ENCODE peak calls at places on chromosome 22, in ten cellular contexts. Z, R, I, G, X, W, N, M, L and J are unnamed samples.

GRCh38 chr22:24432059-24432853 is 4.9 kb downstream of the ADORA2A start:
- DNase-seq in I (no peak), Z (peak), L (no peak), W (no peak), R (peak), X (peak), N (peak), M (no peak), G (no peak), J (no peak)

GRCh38 chr22:45240810-45241631 is at the start of gene KIAA0930:
- DNase-seq in L (peak), X (peak), I (peak), N (peak), G (peak), R (peak), W (no peak), Z (peak), M (peak), J (peak)

GRCh38 chr22:25692392-25692791 is 49.6 kb upstream of the MYO18B start:
- DNase-seq in Z (no peak), I (no peak), R (no peak), M (no peak), X (no peak), L (no peak), N (no peak), W (no peak), G (no peak), J (no peak)

GRCh38 chr22:47407626-47408025 is 645.2 kb downstream of the TBC1D22A start:
- DNase-seq in R (no peak), N (no peak), L (no peak), I (no peak), G (peak), X (no peak), Z (no peak), W (no peak), M (no peak), J (no peak)

GRCh38 chr22:19001204-19001603 is 65.1 kb upstream of the PRODH start:
- DNase-seq in R (no peak), Z (no peak), W (no peak), G (no peak), M (no peak), X (no peak), L (no peak), I (no peak), N (no peak), J (no peak)

GRCh38 chr22:48098936-48099245 is 1336.4 kb downstream of the TBC1D22A start:
- DNase-seq in L (no peak), I (no peak), W (no peak), R (no peak), X (no peak), N (no peak), G (peak), M (no peak), Z (no peak), J (peak)

GRCh38 chr22:39698106-39698505 is 127.6 kb downstream of the CACNA1I start:
- DNase-seq in G (no peak), N (no peak), L (no peak), R (no peak), X (no peak), Z (no peak), M (no peak), W (no peak), I (no peak), J (no peak)

GRCh38 chr22:50084085-50084484 is 1.1 kb downstream of the MLC1 start:
- DNase-seq in I (no peak), L (no peak), X (no peak), M (no peak), R (no peak), N (no peak), Z (no peak), W (no peak), G (no peak), J (no peak)

GRCh38 chr22:47597041-47597440 is 834.6 kb downstream of the TBC1D22A start:
- DNase-seq in X (no peak), L (no peak), N (no peak), M (peak), W (no peak), Z (no peak), R (no peak), G (peak), I (no peak), J (no peak)

GRCh38 chr22:46287873-46288751 is 8.6 kb upstream of the GTSE1 start:
- DNase-seq in Z (no peak), I (no peak), M (no peak), N (no peak), R (no peak), W (no peak), X (peak), G (no peak), L (no peak), J (no peak)

GRCh38 chr22:45031629-45032403 is 22.0 kb upstream of the PHF21B start:
- DNase-seq in W (no peak), Z (no peak), G (no peak), L (no peak), M (no peak), N (no peak), X (no peak), R (no peak), I (no peak), J (no peak)

GRCh38 chr22:40453676-40454075 is 83.3 kb downstream of the SGSM3 start:
- DNase-seq in L (no peak), M (no peak), R (peak), N (no peak), W (peak), X (no peak), I (no peak), G (no peak), Z (no peak), J (no peak)

GRCh38 chr22:48299124-48299523 is 1528.5 kb downstream of the BRD1 start:
- DNase-seq in R (no peak), Z (peak), L (peak), G (no peak), W (no peak), M (no peak), X (no peak), I (no peak), N (no peak), J (peak)

GRCh38 chr22:25100972-25101371 is 98.7 kb upstream of the CRYBB3 start:
- DNase-seq in Z (no peak), I (peak), N (no peak), G (no peak), R (no peak), M (no peak), L (no peak), X (no peak), W (no peak), J (no peak)

GRCh38 chr22:33302049-33302545 is 243.9 kb upstream of the SYN3 start:
- DNase-seq in X (peak), Z (peak), I (peak), W (peak), R (peak), N (peak), G (peak), M (no peak), L (peak), J (peak)

GRCh38 chr22:19466848-19467752 is 11.9 kb downstream of the UFD1 start:
- DNase-seq in I (no peak), G (no peak), M (no peak), N (no peak), L (no peak), R (no peak), Z (no peak), W (no peak), X (no peak), J (no peak)

GRCh38 chr22:19707347-19708322 is 6.7 kb upstream of the SEPTIN5 start:
- DNase-seq in M (no peak), Z (no peak), N (no peak), X (no peak), G (peak), W (no peak), I (no peak), L (no peak), R (no peak), J (no peak)

GRCh38 chr22:46110215-46110614 is 40.1 kb upstream of the PPARA start:
- DNase-seq in N (peak), L (no peak), G (no peak), M (no peak), X (no peak), R (peak), I (no peak), Z (no peak), W (no peak), J (no peak)

GRCh38 chr22:48503876-48504275 is 1323.8 kb downstream of the BRD1 start:
- DNase-seq in X (no peak), G (no peak), N (no peak), L (no peak), R (no peak), I (no peak), M (no peak), W (no peak), Z (no peak), J (no peak)

GRCh38 chr22:25420471-25420924 is 144.0 kb upstream of the GRK3 start:
- DNase-seq in L (no peak), Z (no peak), I (no peak), G (no peak), R (no peak), N (no peak), W (no peak), X (no peak), M (no peak), J (no peak)

GRCh38 chr22:19984201-19984753 is 32.3 kb downstream of the ARVCF start:
- DNase-seq in L (peak), R (peak), X (peak), I (no peak), Z (no peak), W (no peak), M (no peak), N (peak), G (no peak), J (no peak)

GRCh38 chr22:26805131-26805530 is 147.7 kb downstream of the MIAT start:
- DNase-seq in G (no peak), R (peak), X (no peak), I (no peak), N (no peak), W (peak), L (no peak), M (no peak), Z (no peak), J (no peak)

GRCh38 chr22:31126128-31126868 is 3.5 kb downstream of the INPP5J start:
- DNase-seq in W (no peak), N (no peak), X (no peak), L (no peak), R (no peak), G (no peak), Z (no peak), I (no peak), M (no peak), J (no peak)
- H3K4me3 ChIP-seq in W (no peak), N (no peak), X (no peak), L (no peak), R (no peak), G (no peak), Z (no peak), I (no peak), M (no peak), J (no peak)

DNA sequence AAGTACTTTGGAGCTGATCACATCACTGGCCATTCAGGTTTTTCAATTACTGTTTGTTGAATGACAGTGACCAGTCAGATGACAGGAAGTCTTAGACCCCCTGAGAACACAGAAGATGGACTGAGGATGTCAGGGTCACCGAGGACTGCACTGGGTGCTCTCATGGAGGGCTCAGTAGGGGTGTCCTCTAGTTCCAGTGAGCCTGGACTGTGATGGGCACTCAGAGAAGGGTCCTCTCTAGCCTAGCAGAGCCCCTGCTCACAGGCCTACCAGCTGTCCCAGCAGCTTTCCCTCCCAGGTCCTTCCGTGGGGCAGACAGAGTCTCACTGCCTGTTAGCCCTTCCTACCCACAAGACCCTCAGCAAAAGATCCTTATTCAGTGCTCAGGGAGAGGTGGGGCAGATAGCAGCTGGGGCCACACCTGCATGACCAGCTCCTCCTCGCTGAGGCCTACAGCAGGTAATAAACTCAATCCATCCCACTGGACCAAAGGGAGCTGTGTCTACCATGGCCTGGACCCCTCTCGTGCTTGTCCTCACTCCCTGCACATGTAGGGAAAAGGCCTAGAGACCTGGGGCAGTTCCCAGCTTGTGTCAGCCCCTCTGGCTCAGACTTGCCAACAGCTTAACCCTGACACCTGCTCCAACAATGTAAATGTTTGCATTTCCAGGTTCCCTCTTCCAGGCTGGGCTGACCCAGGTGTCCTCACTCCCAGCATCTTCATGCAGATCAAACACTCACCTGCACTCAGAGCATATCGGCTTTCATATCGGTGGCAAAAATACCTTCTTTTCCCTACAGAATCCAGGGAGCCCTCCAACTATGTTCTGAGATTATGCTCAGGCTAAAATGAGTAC is 25.2 kb upstream of the VPREB1 start:
- DNase-seq in G (no peak), Z (no peak), N (no peak), I (no peak), X (no peak), M (no peak), R (no peak), L (no peak), W (no peak), J (no peak)
- H3K4me3 ChIP-seq in G (no peak), Z (no peak), N (no peak), I (no peak), X (no peak), M (no peak), R (no peak), L (no peak), W (no peak), J (no peak)

GRCh38 chr22:38246046-38246658 is 26.7 kb downstream of the TMEM184B start:
- DNase-seq in G (no peak), L (no peak), W (no peak), Z (no peak), R (no peak), X (no peak), N (no peak), I (no peak), M (no peak), J (no peak)

GRCh38 chr22:38240734-38241252 is 32.0 kb downstream of the TMEM184B start:
- DNase-seq in I (peak), Z (no peak), G (no peak), W (peak), R (peak), X (no peak), L (no peak), M (no peak), N (peak), J (peak)

GRCh38 chr22:38246692-38247091 is 26.1 kb downstream of the TMEM184B start:
- DNase-seq in G (no peak), X (peak), Z (peak), W (no peak), L (no peak), M (no peak), N (no peak), I (no peak), R (no peak), J (peak)

GRCh38 chr22:38244106-38244505 is 28.7 kb downstream of the TMEM184B start:
- DNase-seq in R (peak), W (no peak), G (no peak), L (no peak), Z (no peak), I (no peak), N (no peak), X (no peak), M (no peak), J (no peak)

GRCh38 chr22:38243007-38243775 is 29.6 kb downstream of the TMEM184B start:
- DNase-seq in X (peak), I (peak), M (no peak), R (peak), N (no peak), G (no peak), W (peak), Z (no peak), L (no peak), J (no peak)
- H3K4me3 ChIP-seq in X (no peak), I (no peak), M (no peak), R (no peak), N (no peak), G (no peak), W (no peak), Z (no peak), L (no peak), J (no peak)

GRCh38 chr22:36816635-36817428 is at the start of gene PVALB:
- DNase-seq in I (peak), W (no peak), M (no peak), G (no peak), X (peak), R (peak), L (no peak), Z (no peak), N (peak), J (no peak)
- H3K4me3 ChIP-seq in I (peak), W (no peak), M (peak), G (peak), X (peak), R (no peak), L (no peak), Z (no peak), N (no peak), J (peak)

GRCh38 chr22:42805998-42806481 is 51.0 kb downstream of the ARFGAP3 start:
- DNase-seq in X (no peak), L (no peak), N (no peak), G (peak), R (no peak), Z (peak), M (no peak), I (peak), W (peak), J (no peak)

GRCh38 chr22:42800731-42801536 is 56.1 kb downstream of the ARFGAP3 start:
- DNase-seq in X (no peak), L (no peak), R (no peak), W (no peak), M (no peak), I (no peak), Z (no peak), N (no peak), G (peak), J (peak)

GRCh38 chr22:42805016-42805997 is 51.8 kb downstream of the ARFGAP3 start:
- DNase-seq in I (peak), X (peak), G (peak), Z (peak), L (no peak), R (no peak), W (peak), M (no peak), N (no peak), J (peak)

GRCh38 chr22:42801537-42802165 is 55.4 kb downstream of the ARFGAP3 start:
- DNase-seq in R (no peak), I (no peak), L (no peak), N (no peak), G (peak), M (no peak), X (no peak), Z (no peak), W (no peak), J (no peak)

GRCh38 chr22:42803454-42803853 is 53.6 kb downstream of the ARFGAP3 start:
- DNase-seq in G (peak), W (no peak), L (no peak), N (no peak), Z (no peak), X (peak), I (no peak), R (no peak), M (no peak), J (peak)
- H3K4me3 ChIP-seq in G (no peak), W (no peak), L (no peak), N (no peak), Z (no peak), X (no peak), I (no peak), R (no peak), M (no peak), J (no peak)

GRCh38 chr22:17911312-17911705 is 113.1 kb downstream of the MICAL3 start:
- DNase-seq in N (peak), I (no peak), G (no peak), R (no peak), M (no peak), W (no peak), L (no peak), X (no peak), Z (no peak), J (no peak)
- H3K4me3 ChIP-seq in N (no peak), I (no peak), G (no peak), R (no peak), M (no peak), W (no peak), L (no peak), X (peak), Z (no peak), J (no peak)

DNA sequence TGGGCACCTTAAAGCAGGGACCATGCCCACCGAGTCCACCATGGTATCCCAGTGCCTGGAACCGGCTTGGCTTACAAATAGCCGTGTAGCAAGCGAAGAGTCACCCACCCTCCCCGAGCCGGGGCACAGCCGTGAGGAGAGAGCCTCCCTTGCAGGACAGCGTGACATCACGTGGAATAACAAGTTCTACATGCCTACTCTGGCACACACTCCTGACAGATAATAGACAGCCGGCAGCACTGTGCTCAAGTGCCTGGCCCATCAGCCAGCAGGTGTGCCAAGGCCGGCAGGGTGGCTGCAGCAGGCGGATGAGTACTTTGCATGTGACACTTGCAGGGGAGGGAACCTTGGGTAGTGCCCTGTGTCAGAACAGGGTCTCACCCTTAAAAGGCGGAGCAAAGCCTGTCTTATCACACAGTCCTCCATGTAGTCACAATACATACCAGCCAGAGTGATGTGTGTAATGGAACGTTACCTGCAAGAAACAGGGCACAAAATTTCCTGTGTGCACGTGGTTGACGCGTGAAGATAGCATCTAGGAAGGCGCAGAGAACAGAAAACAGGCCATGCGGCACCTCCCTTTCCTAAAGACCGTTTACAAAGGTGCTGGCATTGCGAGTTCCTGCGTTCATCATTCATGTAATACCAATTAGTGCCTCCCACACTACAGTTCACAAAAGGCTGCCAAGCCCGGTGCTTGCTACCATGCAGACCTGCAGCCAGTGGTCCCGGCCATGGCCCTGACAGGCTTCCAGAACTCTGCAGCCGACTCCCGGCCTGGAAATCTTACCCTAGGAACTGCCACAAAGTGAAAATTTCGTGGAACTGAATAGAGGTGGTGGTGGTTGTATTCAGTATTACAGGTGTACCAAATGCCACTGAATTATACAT is 16.4 kb downstream of the TOM1 start:
- DNase-seq in R (no peak), M (no peak), X (peak), Z (peak), I (no peak), W (no peak), N (no peak), G (peak), L (peak), J (peak)
- H3K4me3 ChIP-seq in R (no peak), M (no peak), X (peak), Z (no peak), I (no peak), W (no peak), N (no peak), G (no peak), L (no peak), J (no peak)